ENCODE peak calls at places on chromosomes 12 and 14, in five cellular contexts. T, I, X, F and M are unnamed samples.

GRCh38 chr12:1444142-1444516 is 150.3 kb downstream of the FBXL14 start:
- DNase-seq in T (no peak), I (no peak), X (peak; percentile 11), F (no peak), M (no peak)

GRCh38 chr12:52789637-52790426 is 6.1 kb downstream of the KRT3 start:
- DNase-seq in T (peak; percentile 22), I (peak; percentile 61), X (no peak), F (no peak), M (no peak)

GRCh38 chr14:55438066-55438683 is 2.2 kb downstream of the TBPL2 start:
- DNase-seq in T (peak; percentile 80), I (peak; percentile 85), X (peak; percentile 58), F (peak; percentile 53), M (peak; percentile 92)

GRCh38 chr14:34655959-34656358 is 26.0 kb upstream of the SNX6 start:
- DNase-seq in T (no peak), I (no peak), X (no peak), F (no peak), M (no peak)

GRCh38 chr14:73283592-73284379 is 46.5 kb downstream of the PAPLN start:
- DNase-seq in T (peak; percentile 84), I (no peak), X (no peak), F (no peak), M (peak; percentile 75)

GRCh38 chr12:116299064-116299463 is 21.6 kb upstream of the MED13L start:
- DNase-seq in T (peak; percentile 29), I (no peak), X (no peak), F (no peak), M (peak; percentile 33)

GRCh38 chr14:35438910-35439713 is 34.6 kb upstream of the NFKBIA start:
- DNase-seq in T (peak; percentile 57), I (no peak), X (no peak), F (peak; percentile 61), M (peak; percentile 37)

GRCh38 chr12:6958609-6959375 is 7.6 kb downstream of the PTPN6 start:
- DNase-seq in T (no peak), I (no peak), X (no peak), F (peak; percentile 87), M (no peak)

GRCh38 chr12:67854351-67854750 is 134.9 kb upstream of the IFNG-AS1 start:
- DNase-seq in T (no peak), I (no peak), X (no peak), F (no peak), M (no peak)

GRCh38 chr14:50062438-50063039 is 53.8 kb downstream of the VCPKMT start:
- DNase-seq in T (peak; percentile 59), I (no peak), X (peak; percentile 81), F (peak; percentile 91), M (peak; percentile 92)

GRCh38 chr14:99157676-99158075 is 114.3 kb downstream of the BCL11B start:
- DNase-seq in T (no peak), I (no peak), X (no peak), F (no peak), M (no peak)

GRCh38 chr14:63542231-63542999 is 762 bp downstream of the PPP2R5E start:
- DNase-seq in T (peak; percentile 67), I (peak; percentile 58), X (peak; percentile 56), F (peak; percentile 13), M (peak; percentile 15)

GRCh38 chr12:131383291-131383690 is 327.6 kb upstream of the SFSWAP start:
- DNase-seq in T (no peak), I (no peak), X (no peak), F (no peak), M (no peak)

GRCh38 chr14:89616425-89617141 is 199.6 kb upstream of the FOXN3 start:
- DNase-seq in T (peak; percentile 75), I (peak; percentile 86), X (peak; percentile 28), F (peak; percentile 67), M (no peak)

GRCh38 chr12:115325858-115326257 is 641.9 kb upstream of the TBX3 start:
- DNase-seq in T (no peak), I (no peak), X (no peak), F (no peak), M (peak; percentile 14)

GRCh38 chr12:130932061-130932650 is 21.6 kb upstream of the ADGRD1 start:
- DNase-seq in T (no peak), I (no peak), X (no peak), F (no peak), M (no peak)

GRCh38 chr14:32933943-32934890 is 4.5 kb upstream of the NPAS3 start:
- DNase-seq in T (peak; percentile 53), I (peak; percentile 86), X (no peak), F (no peak), M (peak; percentile 20)

GRCh38 chr12:99879439-99879838 is 105.3 kb downstream of the ANKS1B start:
- DNase-seq in T (no peak), I (no peak), X (no peak), F (no peak), M (no peak)

GRCh38 chr14:105505101-105505500 is 14.1 kb downstream of the TEDC1 start:
- DNase-seq in T (no peak), I (peak; percentile 77), X (no peak), F (no peak), M (no peak)

GRCh38 chr12:71865757-71866536 is 26.4 kb downstream of the TBC1D15 start:
- DNase-seq in T (no peak), I (no peak), X (no peak), F (no peak), M (no peak)

GRCh38 chr14:103910262-103910935 is 17.9 kb upstream of the TDRD9 start:
- DNase-seq in T (peak; percentile 97), I (no peak), X (peak; percentile 75), F (peak; percentile 68), M (peak; percentile 96)

GRCh38 chr12:1796515-1797010 is 23.8 kb upstream of the LRTM2 start:
- DNase-seq in T (peak; percentile 51), I (peak; percentile 90), X (peak; percentile 11), F (peak; percentile 18), M (no peak)

GRCh38 chr12:53751336-53752191 is at the start of gene CISTR:
- DNase-seq in T (peak; percentile 80), I (no peak), X (no peak), F (peak; percentile 84), M (no peak)

GRCh38 chr12:10634427-10634826 is 21.0 kb upstream of the MAGOHB start:
- DNase-seq in T (no peak), I (no peak), X (no peak), F (no peak), M (peak; percentile 73)

GRCh38 chr14:72500234-72500838 is 393.6 kb downstream of the DPF3 start:
- DNase-seq in T (no peak), I (no peak), X (no peak), F (no peak), M (peak; percentile 61)

GRCh38 chr12:118979763-118980406 is 1.5 kb upstream of the SRRM4 start:
- DNase-seq in T (peak; percentile 94), I (peak; percentile 67), X (peak; percentile 29), F (peak; percentile 47), M (peak; percentile 70)

GRCh38 chr12:49330631-49331359 is 6.2 kb downstream of the C1QL4 start:
- DNase-seq in T (no peak), I (peak; percentile 38), X (no peak), F (no peak), M (no peak)
- H2AFZ ChIP-seq in T (no peak overlapping the region), I (peak overlapping the region; percentile 84), X (no peak overlapping the region), F (no peak overlapping the region), M (no peak overlapping the region)

DNA sequence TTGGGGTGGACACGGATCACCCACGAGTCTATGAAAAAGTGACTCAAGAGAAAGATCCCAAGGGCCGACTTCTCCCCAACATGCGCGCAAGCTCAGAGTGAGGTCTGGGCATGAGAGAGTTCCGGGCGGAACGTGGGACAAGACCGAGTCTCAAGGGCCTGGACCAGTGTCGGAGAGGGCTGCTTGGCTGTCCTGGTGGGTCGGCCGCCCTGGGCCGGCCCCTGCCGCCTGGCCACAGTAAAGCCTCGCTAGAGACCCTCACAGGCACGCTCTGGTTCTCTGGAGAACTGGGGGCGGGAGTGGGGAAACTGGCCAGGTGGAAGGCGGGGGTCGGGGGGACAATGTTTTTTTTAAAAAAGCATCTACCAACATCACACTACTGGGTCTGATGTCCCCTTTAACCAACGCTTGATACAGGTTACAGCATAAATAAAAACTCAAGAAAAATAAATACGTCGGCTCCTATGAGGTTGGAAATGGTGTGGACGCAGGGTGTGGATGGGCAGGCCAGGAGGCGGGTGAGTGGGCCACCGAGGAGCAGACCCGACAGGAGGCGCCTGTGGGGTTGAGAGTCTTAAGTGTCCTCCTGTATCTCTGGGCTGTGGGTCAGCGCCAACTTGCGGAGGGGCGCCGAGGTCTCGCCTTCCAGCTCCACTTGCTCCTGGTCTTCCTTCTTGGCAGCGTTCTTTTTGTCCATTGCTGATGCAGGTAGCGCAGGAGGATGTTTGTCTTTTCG is 74.7 kb downstream of the KLHL28 start:
- DNase-seq in T (no peak), I (no peak), X (no peak), F (no peak), M (no peak)
- H2AFZ ChIP-seq in T (peak overlapping the region; percentile 8), I (no peak overlapping the region), X (no peak overlapping the region), F (no peak overlapping the region), M (no peak overlapping the region)

DNA sequence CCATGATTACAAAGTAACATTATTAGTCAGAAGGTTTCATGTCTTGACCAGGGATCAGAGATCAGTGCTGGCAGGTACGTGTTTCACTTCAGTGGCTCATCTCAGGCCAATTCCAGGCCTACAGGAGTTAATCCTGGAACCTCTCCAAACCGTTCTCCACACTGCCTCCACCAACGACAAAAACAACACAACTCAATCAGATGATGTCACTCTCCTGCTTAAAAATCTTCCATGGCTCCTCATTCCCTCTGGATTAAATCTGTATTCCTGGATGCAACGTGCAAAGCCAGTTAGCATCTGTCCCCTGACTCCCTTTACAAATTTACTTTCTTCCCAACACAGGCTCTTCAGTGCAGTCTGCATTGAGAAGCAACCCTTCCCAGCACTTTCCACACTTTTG is 34.3 kb upstream of the TXNRD1 start:
- DNase-seq in T (no peak), I (no peak), X (no peak), F (no peak), M (no peak)
- H2AFZ ChIP-seq in T (no peak overlapping the region), I (no peak overlapping the region), X (no peak overlapping the region), F (no peak overlapping the region), M (no peak overlapping the region)

DNA sequence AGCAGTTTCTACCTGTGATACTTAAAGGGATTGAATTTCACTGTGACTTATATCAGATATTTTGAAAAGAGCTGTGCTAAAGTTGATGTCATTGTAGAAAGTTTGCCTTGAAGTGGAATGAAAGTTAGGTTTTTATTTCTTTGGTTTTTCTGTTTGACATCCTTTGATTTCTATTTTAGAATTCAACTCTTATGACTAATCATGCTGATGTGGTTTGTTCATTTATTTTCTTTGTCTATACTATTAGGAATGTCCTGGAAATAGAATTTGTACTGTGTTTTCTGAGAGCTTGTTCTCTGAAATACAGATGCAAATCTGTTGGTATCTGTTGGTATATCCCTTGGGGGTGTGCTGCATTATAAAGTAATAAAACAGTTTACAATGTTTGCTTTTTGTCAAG is 3.3 kb downstream of the CNOT2 start:
- DNase-seq in T (no peak), I (peak; percentile 41), X (no peak), F (no peak), M (peak; percentile 8)
- H2AFZ ChIP-seq in T (no peak overlapping the region), I (no peak overlapping the region), X (no peak overlapping the region), F (no peak overlapping the region), M (no peak overlapping the region)

DNA sequence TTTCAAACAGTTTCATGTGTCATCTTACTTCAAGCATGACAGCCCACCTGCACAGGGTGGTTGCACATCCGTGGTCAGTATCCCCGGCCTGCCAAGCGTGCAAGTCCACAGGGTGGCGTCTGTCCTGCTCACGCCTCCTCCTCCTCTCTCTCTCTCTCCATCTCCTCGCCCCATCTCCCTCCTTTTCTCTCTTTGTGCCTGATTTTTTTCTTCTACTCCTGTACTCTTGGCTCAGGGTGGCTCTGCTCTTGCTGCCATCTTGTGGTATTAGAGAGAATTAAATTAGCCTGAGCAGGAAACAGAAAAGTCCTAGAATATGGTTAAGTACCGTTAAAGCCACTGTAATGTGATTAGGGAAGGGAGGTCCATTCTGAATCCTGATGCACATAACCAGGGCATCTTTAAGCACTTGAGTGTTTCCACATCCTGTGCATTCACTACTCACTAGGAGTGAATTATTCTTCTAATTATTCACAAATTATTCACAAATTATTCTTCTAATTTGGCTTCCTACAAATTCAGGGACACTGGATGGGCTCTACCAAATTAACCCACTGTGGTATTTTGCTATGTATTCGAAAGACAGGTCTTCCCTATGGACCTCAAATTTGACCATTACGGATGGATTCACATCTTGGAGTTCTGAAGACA is 25.5 kb upstream of the DTX1 start:
- DNase-seq in T (peak; percentile 89), I (no peak), X (peak; percentile 77), F (peak; percentile 85), M (peak; percentile 86)
- H2AFZ ChIP-seq in T (peak overlapping the region; percentile 0), I (no peak overlapping the region), X (no peak overlapping the region), F (peak overlapping the region; percentile 14), M (no peak overlapping the region)